ENCODE peak calls at places on chromosome 9, in seven cellular contexts. U is fibroblast of lung; O is aorta; D is cardiac muscle cell; S is naive thymus-derived CD4-positive, alpha-beta T cell; A is lung; V is psoas muscle. C is an unnamed sample.

GRCh38 chr9:134163374-134164196 is 779 bp downstream of the RNU6ATAC start:
- DNase-seq in U (peak), O (peak), D (peak), S (peak), A (peak), V (peak), C (peak)

GRCh38 chr9:107644774-107645463 is 155.3 kb upstream of the KLF4 start:
- DNase-seq in U (no peak), O (no peak), D (no peak), S (no peak), A (peak), V (peak), C (peak)

GRCh38 chr9:34139477-34140146 is 13.1 kb upstream of the DCAF12 start:
- DNase-seq in U (peak), O (no peak), D (peak), S (no peak), A (peak), V (no peak), C (no peak)

GRCh38 chr9:73154760-73155159 is 3.1 kb downstream of the ANXA1 start:
- DNase-seq in U (peak), O (no peak), D (no peak), S (peak), A (no peak), V (no peak), C (no peak)

GRCh38 chr9:4986291-4986690 is 1.2 kb downstream of the JAK2 start:
- DNase-seq in U (no peak), O (no peak), D (no peak), S (no peak), A (no peak), V (no peak), C (no peak)

GRCh38 chr9:20593551-20593950 is 28.7 kb downstream of the MLLT3 start:
- DNase-seq in U (peak), O (no peak), D (no peak), S (no peak), A (no peak), V (no peak), C (no peak)

GRCh38 chr9:2087500-2088313 is 72.6 kb downstream of the SMARCA2 start:
- DNase-seq in U (peak), O (no peak), D (peak), S (peak), A (no peak), V (no peak), C (no peak)

GRCh38 chr9:82763631-82764030 is 299.3 kb downstream of the RASEF start:
- DNase-seq in U (no peak), O (no peak), D (no peak), S (no peak), A (no peak), V (no peak), C (no peak)

GRCh38 chr9:108921200-108921599 is 12.7 kb downstream of the ELP1 start:
- DNase-seq in U (no peak), O (no peak), D (no peak), S (no peak), A (no peak), V (no peak), C (no peak)

GRCh38 chr9:23695572-23695971 is 130.5 kb downstream of the ELAVL2 start:
- DNase-seq in U (no peak), O (no peak), D (no peak), S (no peak), A (no peak), V (no peak), C (no peak)

GRCh38 chr9:129483467-129484324 is 137.2 kb downstream of the C9orf50 start:
- DNase-seq in U (peak), O (peak), D (peak), S (no peak), A (peak), V (peak), C (peak)

GRCh38 chr9:74974558-74974957 is 21.8 kb upstream of the C9orf40 start:
- DNase-seq in U (no peak), O (no peak), D (no peak), S (no peak), A (no peak), V (no peak), C (no peak)

GRCh38 chr9:91818226-91818587 is 131.8 kb downstream of the ROR2 start:
- DNase-seq in U (no peak), O (no peak), D (no peak), S (no peak), A (no peak), V (no peak), C (no peak)

GRCh38 chr9:92147854-92148184 is 32.6 kb upstream of the SPTLC1 start:
- DNase-seq in U (peak), O (no peak), D (no peak), S (no peak), A (no peak), V (no peak), C (no peak)

GRCh38 chr9:121495976-121496375 is 3.7 kb downstream of the GGTA1 start:
- DNase-seq in U (no peak), O (no peak), D (no peak), S (no peak), A (no peak), V (no peak), C (no peak)

GRCh38 chr9:134494273-134494815 is 147.3 kb upstream of the COL5A1 start:
- DNase-seq in U (no peak), O (peak), D (no peak), S (no peak), A (no peak), V (no peak), C (no peak)

GRCh38 chr9:124266139-124266825 is 8.5 kb downstream of the NEK6 start:
- DNase-seq in U (peak), O (no peak), D (no peak), S (no peak), A (no peak), V (no peak), C (no peak)
- H3K4me3 ChIP-seq in U (no peak), O (no peak), D (no peak), S (no peak), A (no peak), V (no peak), C (no peak)

GRCh38 chr9:16869140-16869903 is 1.1 kb downstream of the BNC2 start:
- DNase-seq in U (peak), O (no peak), D (peak), S (no peak), A (no peak), V (no peak), C (no peak)

GRCh38 chr9:16869961-16870605 is 387 bp downstream of the BNC2 start:
- DNase-seq in U (peak), O (no peak), D (peak), S (no peak), A (no peak), V (peak), C (no peak)

GRCh38 chr9:16868706-16869105 is 1.8 kb downstream of the BNC2 start:
- DNase-seq in U (peak), O (no peak), D (no peak), S (no peak), A (no peak), V (no peak), C (no peak)

GRCh38 chr9:16871358-16872151 is 1.1 kb upstream of the BNC2 start:
- DNase-seq in U (peak), O (peak), D (peak), S (no peak), A (peak), V (peak), C (peak)

GRCh38 chr9:16870606-16871357 is at the start of gene BNC2:
- DNase-seq in U (peak), O (peak), D (peak), S (no peak), A (no peak), V (peak), C (no peak)
- H3K27ac ChIP-seq in U (peak), O (no peak), D (no peak), S (no peak), A (peak), V (peak), C (peak)

DNA sequence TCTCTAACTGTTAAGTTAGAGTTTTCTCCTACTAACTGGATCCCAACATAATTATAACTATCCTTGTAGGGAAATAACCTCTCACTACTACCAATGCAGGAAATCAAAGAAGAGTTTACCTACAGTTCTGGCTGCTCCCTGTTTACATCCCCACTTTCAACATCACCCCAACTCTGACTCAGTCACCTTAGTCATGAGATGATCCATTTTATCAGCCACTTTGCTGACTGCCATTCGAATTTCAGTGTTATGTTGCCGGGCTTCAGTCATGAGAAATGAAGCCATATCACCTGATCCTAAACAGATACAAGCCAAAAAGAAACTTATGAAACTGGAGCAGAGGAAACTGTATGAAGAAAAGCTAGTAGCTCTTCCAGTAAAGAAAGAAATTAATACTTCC is 33.7 kb downstream of the SLC31A2 start:
- DNase-seq in U (no peak), O (no peak), D (no peak), S (no peak), A (no peak), V (no peak), C (no peak)
- H3K4me3 ChIP-seq in U (no peak), O (no peak), D (no peak), S (no peak), A (no peak), V (no peak), C (no peak)

DNA sequence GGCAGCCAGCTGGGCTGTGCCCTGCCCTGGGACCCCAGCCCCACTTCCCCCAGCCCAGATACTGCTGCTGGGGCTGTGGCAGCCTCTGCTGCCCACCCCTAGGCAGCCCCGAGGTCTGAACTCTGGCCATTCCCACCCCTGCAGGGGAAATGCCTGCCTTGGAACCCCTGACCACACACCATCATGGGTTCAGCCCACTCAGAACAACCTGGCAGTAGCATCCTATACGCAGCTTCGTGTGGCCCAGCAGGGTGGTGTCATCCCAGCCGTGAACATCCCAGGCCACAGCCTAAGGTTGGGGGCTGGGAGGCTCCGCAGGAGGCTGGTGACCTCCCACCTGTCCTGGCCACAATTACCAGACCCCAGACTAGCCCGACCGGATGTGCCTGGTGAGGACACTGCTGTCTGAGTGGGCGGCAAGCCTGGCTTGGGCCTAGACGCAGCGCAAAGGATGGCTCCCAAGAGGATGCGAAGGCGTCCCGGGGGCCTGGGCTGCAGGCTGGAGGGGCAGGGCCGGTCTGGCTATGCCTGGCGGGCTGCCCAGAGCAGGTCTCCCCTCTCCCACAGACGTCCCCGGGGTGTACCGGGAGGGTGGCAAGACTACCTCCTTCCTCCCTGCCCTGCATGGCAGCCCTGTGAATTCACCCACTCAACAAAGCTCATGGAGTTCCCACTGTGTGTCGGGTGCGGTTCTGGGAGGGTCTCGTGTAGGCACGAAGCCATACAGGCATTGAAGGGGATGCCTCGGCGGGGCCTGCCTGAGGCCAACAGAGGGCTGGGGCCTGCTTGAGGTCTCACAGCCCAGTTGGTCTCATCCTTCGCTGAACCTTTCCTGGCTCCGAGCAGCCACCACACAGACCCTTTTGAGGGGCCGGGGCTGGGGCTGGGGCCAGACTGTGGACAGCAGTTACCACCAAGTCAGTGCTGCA is 1.5 kb upstream of the SLC34A3 start:
- DNase-seq in U (no peak), O (no peak), D (no peak), S (no peak), A (no peak), V (no peak), C (no peak)
- H3K27ac ChIP-seq in U (no peak), O (no peak), D (no peak), S (no peak), A (no peak), V (no peak), C (no peak)

GRCh38 chr9:14747116-14747515 is 24.6 kb upstream of the CER1 start:
- DNase-seq in U (no peak), O (no peak), D (no peak), S (no peak), A (no peak), V (no peak), C (no peak)

GRCh38 chr9:14750871-14751270 is 28.3 kb upstream of the CER1 start:
- DNase-seq in U (no peak), O (no peak), D (no peak), S (no peak), A (no peak), V (no peak), C (no peak)

GRCh38 chr9:14748373-14748772 is 25.8 kb upstream of the CER1 start:
- DNase-seq in U (no peak), O (no peak), D (no peak), S (no peak), A (no peak), V (no peak), C (no peak)

GRCh38 chr9:14752271-14752670 is 29.7 kb upstream of the CER1 start:
- DNase-seq in U (no peak), O (no peak), D (peak), S (no peak), A (no peak), V (no peak), C (no peak)

DNA sequence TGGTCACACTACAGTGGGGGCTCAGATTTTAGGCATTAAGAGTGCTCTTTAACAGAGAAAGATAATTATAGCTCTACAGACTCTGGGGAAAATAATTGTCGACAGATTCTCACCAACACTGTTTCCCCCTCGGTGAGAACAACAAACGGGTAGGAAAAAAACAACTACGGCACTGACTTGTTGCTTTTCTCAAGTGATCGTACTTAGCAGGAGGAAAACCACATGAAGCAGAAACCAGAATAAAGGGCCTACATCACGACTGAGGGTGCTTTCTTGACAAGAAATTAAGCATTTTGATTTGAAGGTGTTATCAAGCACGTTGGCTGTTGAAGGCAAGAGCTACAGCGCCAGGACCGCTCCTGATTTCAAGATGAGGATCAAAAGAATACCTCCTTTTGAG is 27.2 kb upstream of the CER1 start:
- DNase-seq in U (no peak), O (no peak), D (no peak), S (peak), A (no peak), V (no peak), C (no peak)
- H3K4me3 ChIP-seq in U (no peak), O (no peak), D (no peak), S (no peak), A (no peak), V (no peak), C (no peak)

DNA sequence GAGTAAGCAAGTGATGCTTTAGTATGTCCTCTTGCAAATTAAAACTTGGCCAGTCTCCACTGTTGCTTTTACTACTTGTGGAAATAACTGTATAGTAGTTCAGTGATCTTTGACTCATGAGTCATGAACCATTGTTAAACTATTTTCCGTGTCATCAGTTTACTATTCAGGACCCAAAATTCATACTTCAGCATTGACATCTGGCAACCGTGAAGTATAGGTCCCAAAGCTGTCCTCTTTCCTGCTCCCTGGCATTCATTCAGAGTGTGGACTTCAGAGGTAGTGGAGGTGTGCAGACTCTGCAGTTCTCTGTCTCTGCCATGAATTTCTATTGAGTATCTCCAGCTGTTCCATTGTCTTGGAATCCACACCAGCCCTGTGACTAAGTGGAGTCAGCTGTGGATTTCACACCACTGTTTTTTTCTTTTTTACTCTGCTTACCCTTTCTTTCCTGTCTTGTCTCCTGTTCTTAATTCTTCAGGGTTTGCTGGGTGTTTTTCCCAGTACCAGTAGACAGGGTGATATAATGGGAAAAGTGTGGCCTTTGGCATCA is 7.5 kb downstream of the TDRD7 start:
- DNase-seq in U (peak), O (no peak), D (no peak), S (no peak), A (no peak), V (no peak), C (no peak)
- H3K27ac ChIP-seq in U (no peak), O (no peak), D (no peak), S (no peak), A (no peak), V (no peak), C (no peak)

GRCh38 chr9:12790026-12790425 is 15.2 kb downstream of the LURAP1L start:
- DNase-seq in U (peak), O (no peak), D (no peak), S (no peak), A (no peak), V (no peak), C (no peak)
- H3K4me3 ChIP-seq in U (no peak), O (no peak), D (no peak), S (no peak), A (no peak), V (no peak), C (no peak)

DNA sequence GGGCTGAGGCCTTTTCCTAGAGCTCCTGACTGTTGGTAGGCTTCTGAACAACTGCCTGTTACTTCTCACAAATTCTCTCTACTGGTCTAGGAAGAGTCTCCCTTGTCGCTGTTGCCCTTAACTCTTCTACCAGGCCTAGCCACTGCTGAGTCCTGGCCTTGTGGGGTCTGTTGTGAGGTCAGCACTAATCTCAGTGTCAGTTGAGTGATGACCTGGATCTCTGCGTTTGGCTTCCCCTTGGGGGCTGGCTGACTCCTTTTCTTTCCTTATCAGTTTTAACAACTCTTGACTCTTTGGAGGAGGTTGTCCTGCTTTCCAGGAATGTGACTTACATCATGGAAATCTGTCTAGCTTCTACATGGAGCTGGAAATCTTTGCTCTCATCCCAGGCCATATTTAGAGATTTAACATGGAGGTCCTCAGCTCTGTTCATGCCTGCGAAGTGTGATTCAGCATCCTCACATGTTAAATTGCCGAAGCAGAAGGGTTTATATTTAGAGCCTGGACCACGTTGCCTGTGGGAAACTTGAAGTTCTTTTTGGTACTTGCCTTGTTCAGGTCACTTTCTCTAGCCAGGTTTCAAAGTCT is 5.6 kb upstream of the GARNL3 start:
- DNase-seq in U (no peak), O (no peak), D (peak), S (no peak), A (no peak), V (no peak), C (no peak)
- H3K27ac ChIP-seq in U (no peak), O (peak), D (peak), S (no peak), A (peak), V (no peak), C (peak)

GRCh38 chr9:35727676-35728040 is 4.3 kb downstream of the TLN1 start:
- DNase-seq in U (no peak), O (no peak), D (peak), S (no peak), A (no peak), V (no peak), C (no peak)
- H3K4me3 ChIP-seq in U (peak), O (peak), D (peak), S (peak), A (no peak), V (peak), C (no peak)